ENCODE peak calls at places on chromosomes 13 and 19, in eight cellular contexts. One of them, this sample, is unnamed.

GRCh38 chr19:42487798-42488178 is 40.5 kb downstream of the CEACAM1 start:
- DNase-seq in tibial nerve: no peak
- DNase-seq in fibroblast of lung: no peak
- DNase-seq in NB4: no peak
- DNase-seq in adrenal gland: no peak
- DNase-seq in cardiac muscle cell: no peak
- DNase-seq in AG09309: no peak
- DNase-seq in epithelial cell of esophagus: no peak
- DNase-seq in this sample: no peak

GRCh38 chr19:51098366-51099069 is 9.7 kb downstream of the CTU1 start:
- DNase-seq in tibial nerve: no peak
- DNase-seq in fibroblast of lung: peak
- DNase-seq in NB4: no peak
- DNase-seq in adrenal gland: no peak
- DNase-seq in cardiac muscle cell: peak
- DNase-seq in AG09309: no peak
- DNase-seq in epithelial cell of esophagus: no peak
- DNase-seq in this sample: no peak

GRCh38 chr19:33226550-33227241 is 1.0 kb upstream of the SLC7A10 start:
- DNase-seq in tibial nerve: no peak
- DNase-seq in fibroblast of lung: peak
- DNase-seq in NB4: no peak
- DNase-seq in adrenal gland: no peak
- DNase-seq in cardiac muscle cell: no peak
- DNase-seq in AG09309: no peak
- DNase-seq in epithelial cell of esophagus: no peak
- DNase-seq in this sample: no peak

GRCh38 chr13:49838989-49839388 is 46.5 kb upstream of the KPNA3 start:
- DNase-seq in tibial nerve: no peak
- DNase-seq in fibroblast of lung: no peak
- DNase-seq in NB4: no peak
- DNase-seq in adrenal gland: no peak
- DNase-seq in cardiac muscle cell: no peak
- DNase-seq in AG09309: no peak
- DNase-seq in epithelial cell of esophagus: peak
- DNase-seq in this sample: no peak

GRCh38 chr13:35840991-35841604 is 290.1 kb downstream of the DCLK1 start:
- DNase-seq in tibial nerve: peak
- DNase-seq in fibroblast of lung: peak
- DNase-seq in NB4: no peak
- DNase-seq in adrenal gland: no peak
- DNase-seq in cardiac muscle cell: no peak
- DNase-seq in AG09309: no peak
- DNase-seq in epithelial cell of esophagus: no peak
- DNase-seq in this sample: peak

GRCh38 chr19:17339088-17339741 is 1.9 kb downstream of the GTPBP3 start:
- DNase-seq in tibial nerve: no peak
- DNase-seq in fibroblast of lung: no peak
- DNase-seq in NB4: no peak
- DNase-seq in adrenal gland: no peak
- DNase-seq in cardiac muscle cell: no peak
- DNase-seq in AG09309: no peak
- DNase-seq in epithelial cell of esophagus: peak
- DNase-seq in this sample: no peak

GRCh38 chr13:95698047-95698749 is 21.3 kb downstream of the DNAJC3 start:
- DNase-seq in tibial nerve: no peak
- DNase-seq in fibroblast of lung: no peak
- DNase-seq in NB4: no peak
- DNase-seq in adrenal gland: no peak
- DNase-seq in cardiac muscle cell: no peak
- DNase-seq in AG09309: no peak
- DNase-seq in epithelial cell of esophagus: peak
- DNase-seq in this sample: no peak

GRCh38 chr13:106536244-106537034 is 977 bp upstream of the EFNB2 start:
- DNase-seq in tibial nerve: peak
- DNase-seq in fibroblast of lung: peak
- DNase-seq in NB4: peak
- DNase-seq in adrenal gland: peak
- DNase-seq in cardiac muscle cell: peak
- DNase-seq in AG09309: no peak
- DNase-seq in epithelial cell of esophagus: peak
- DNase-seq in this sample: peak

GRCh38 chr19:18769989-18770528 is 21.0 kb downstream of the COMP start:
- DNase-seq in tibial nerve: no peak
- DNase-seq in fibroblast of lung: no peak
- DNase-seq in NB4: no peak
- DNase-seq in adrenal gland: no peak
- DNase-seq in cardiac muscle cell: no peak
- DNase-seq in AG09309: no peak
- DNase-seq in epithelial cell of esophagus: no peak
- DNase-seq in this sample: no peak

GRCh38 chr19:47210689-47211316 is 20.2 kb downstream of the BBC3 start:
- DNase-seq in tibial nerve: peak
- DNase-seq in fibroblast of lung: peak
- DNase-seq in NB4: peak
- DNase-seq in adrenal gland: peak
- DNase-seq in cardiac muscle cell: peak
- DNase-seq in AG09309: no peak
- DNase-seq in epithelial cell of esophagus: peak
- DNase-seq in this sample: peak

GRCh38 chr13:25207291-25207690 is 35.2 kb upstream of the AMER2 start:
- DNase-seq in tibial nerve: no peak
- DNase-seq in fibroblast of lung: no peak
- DNase-seq in NB4: no peak
- DNase-seq in adrenal gland: no peak
- DNase-seq in cardiac muscle cell: no peak
- DNase-seq in AG09309: no peak
- DNase-seq in epithelial cell of esophagus: no peak
- DNase-seq in this sample: no peak

GRCh38 chr19:42176990-42177685 is 40.3 kb downstream of the DEDD2 start:
- DNase-seq in tibial nerve: peak
- DNase-seq in fibroblast of lung: peak
- DNase-seq in NB4: peak
- DNase-seq in adrenal gland: peak
- DNase-seq in cardiac muscle cell: peak
- DNase-seq in AG09309: no peak
- DNase-seq in epithelial cell of esophagus: peak
- DNase-seq in this sample: peak

GRCh38 chr19:31478241-31478640 is 129.0 kb upstream of the TSHZ3 start:
- DNase-seq in tibial nerve: no peak
- DNase-seq in fibroblast of lung: no peak
- DNase-seq in NB4: no peak
- DNase-seq in adrenal gland: no peak
- DNase-seq in cardiac muscle cell: no peak
- DNase-seq in AG09309: no peak
- DNase-seq in epithelial cell of esophagus: no peak
- DNase-seq in this sample: no peak

GRCh38 chr13:76885203-76886004 is 801 bp downstream of the KCTD12 start:
- DNase-seq in tibial nerve: peak
- DNase-seq in fibroblast of lung: peak
- DNase-seq in NB4: peak
- DNase-seq in adrenal gland: peak
- DNase-seq in cardiac muscle cell: peak
- DNase-seq in AG09309: no peak
- DNase-seq in epithelial cell of esophagus: peak
- DNase-seq in this sample: peak

GRCh38 chr13:66216723-66217122 is 1013.4 kb downstream of the PCDH9 start:
- DNase-seq in tibial nerve: no peak
- DNase-seq in fibroblast of lung: no peak
- DNase-seq in NB4: peak
- DNase-seq in adrenal gland: no peak
- DNase-seq in cardiac muscle cell: no peak
- DNase-seq in AG09309: no peak
- DNase-seq in epithelial cell of esophagus: no peak
- DNase-seq in this sample: no peak

GRCh38 chr13:43640476-43640875 is 146.3 kb downstream of the ENOX1 start:
- DNase-seq in tibial nerve: no peak
- DNase-seq in fibroblast of lung: no peak
- DNase-seq in NB4: no peak
- DNase-seq in adrenal gland: no peak
- DNase-seq in cardiac muscle cell: no peak
- DNase-seq in AG09309: no peak
- DNase-seq in epithelial cell of esophagus: no peak
- DNase-seq in this sample: no peak

GRCh38 chr19:17482877-17483604 is 12.7 kb downstream of the SLC27A1 start:
- DNase-seq in tibial nerve: no peak
- DNase-seq in fibroblast of lung: no peak
- DNase-seq in NB4: no peak
- DNase-seq in adrenal gland: no peak
- DNase-seq in cardiac muscle cell: no peak
- DNase-seq in AG09309: no peak
- DNase-seq in epithelial cell of esophagus: no peak
- DNase-seq in this sample: no peak

GRCh38 chr19:9785367-9786331 is 17.1 kb upstream of the ZNF846 start:
- DNase-seq in tibial nerve: peak
- DNase-seq in fibroblast of lung: peak
- DNase-seq in NB4: peak
- DNase-seq in adrenal gland: peak
- DNase-seq in cardiac muscle cell: peak
- DNase-seq in AG09309: peak
- DNase-seq in epithelial cell of esophagus: peak
- DNase-seq in this sample: peak

GRCh38 chr13:26619321-26619720 is 61.8 kb downstream of the WASF3 start:
- DNase-seq in tibial nerve: no peak
- DNase-seq in fibroblast of lung: peak
- DNase-seq in NB4: no peak
- DNase-seq in adrenal gland: no peak
- DNase-seq in cardiac muscle cell: no peak
- DNase-seq in AG09309: peak
- DNase-seq in epithelial cell of esophagus: peak
- DNase-seq in this sample: peak

GRCh38 chr13:26616126-26616525 is 58.6 kb downstream of the WASF3 start:
- DNase-seq in tibial nerve: no peak
- DNase-seq in fibroblast of lung: peak
- DNase-seq in NB4: no peak
- DNase-seq in adrenal gland: no peak
- DNase-seq in cardiac muscle cell: no peak
- DNase-seq in AG09309: peak
- DNase-seq in epithelial cell of esophagus: peak
- DNase-seq in this sample: peak

GRCh38 chr13:26618726-26619125 is 61.2 kb downstream of the WASF3 start:
- DNase-seq in tibial nerve: no peak
- DNase-seq in fibroblast of lung: peak
- DNase-seq in NB4: no peak
- DNase-seq in adrenal gland: no peak
- DNase-seq in cardiac muscle cell: no peak
- DNase-seq in AG09309: no peak
- DNase-seq in epithelial cell of esophagus: no peak
- DNase-seq in this sample: peak

GRCh38 chr13:26614721-26615120 is 57.2 kb downstream of the WASF3 start:
- DNase-seq in tibial nerve: no peak
- DNase-seq in fibroblast of lung: no peak
- DNase-seq in NB4: no peak
- DNase-seq in adrenal gland: no peak
- DNase-seq in cardiac muscle cell: no peak
- DNase-seq in AG09309: no peak
- DNase-seq in epithelial cell of esophagus: no peak
- DNase-seq in this sample: no peak
- TF ChIP-seq CTCF in tibial nerve: no peak
- TF ChIP-seq CTCF in fibroblast of lung: no peak
- TF ChIP-seq CTCF in NB4: no peak
- TF ChIP-seq CTCF in adrenal gland: no peak
- TF ChIP-seq CTCF in cardiac muscle cell: no peak
- TF ChIP-seq CTCF in AG09309: no peak
- TF ChIP-seq CTCF in epithelial cell of esophagus: no peak
- TF ChIP-seq CTCF in this sample: no peak

DNA sequence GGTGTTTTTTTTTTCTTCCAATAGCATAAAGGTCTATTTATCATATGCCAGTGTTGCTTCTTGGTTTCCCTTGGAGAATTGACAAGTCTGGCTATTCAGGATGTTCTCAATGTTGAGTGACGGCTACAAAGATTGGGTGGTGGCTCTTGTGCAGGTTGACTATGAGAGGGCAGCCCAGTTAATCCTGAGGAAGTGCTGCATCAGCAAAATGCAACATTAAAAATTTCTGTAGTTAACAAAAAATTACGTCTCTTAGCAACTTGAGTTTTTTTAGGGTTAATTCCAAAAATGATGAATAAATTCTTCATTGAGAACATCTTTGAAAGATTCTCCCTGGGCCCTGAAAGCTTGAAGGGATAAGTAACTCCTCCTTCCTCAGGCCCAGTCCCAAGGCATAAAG is 147.1 kb downstream of the B3GLCT start:
- DNase-seq in tibial nerve: no peak
- DNase-seq in fibroblast of lung: no peak
- DNase-seq in NB4: no peak
- DNase-seq in adrenal gland: no peak
- DNase-seq in cardiac muscle cell: no peak
- DNase-seq in AG09309: no peak
- DNase-seq in epithelial cell of esophagus: no peak
- DNase-seq in this sample: no peak
- H3K4me3 ChIP-seq in tibial nerve: no peak
- H3K4me3 ChIP-seq in fibroblast of lung: no peak
- H3K4me3 ChIP-seq in NB4: no peak
- H3K4me3 ChIP-seq in adrenal gland: no peak
- H3K4me3 ChIP-seq in cardiac muscle cell: no peak
- H3K4me3 ChIP-seq in AG09309: no peak
- H3K4me3 ChIP-seq in epithelial cell of esophagus: no peak
- H3K4me3 ChIP-seq in this sample: no peak

GRCh38 chr19:45498411-45499195 is at the start of gene PPM1N:
- DNase-seq in tibial nerve: no peak
- DNase-seq in fibroblast of lung: no peak
- DNase-seq in NB4: peak
- DNase-seq in adrenal gland: no peak
- DNase-seq in cardiac muscle cell: peak
- DNase-seq in AG09309: no peak
- DNase-seq in epithelial cell of esophagus: no peak
- DNase-seq in this sample: peak
- TF ChIP-seq CTCF in tibial nerve: peak
- TF ChIP-seq CTCF in fibroblast of lung: no peak
- TF ChIP-seq CTCF in NB4: no peak
- TF ChIP-seq CTCF in adrenal gland: no peak
- TF ChIP-seq CTCF in cardiac muscle cell: peak
- TF ChIP-seq CTCF in AG09309: no peak
- TF ChIP-seq CTCF in epithelial cell of esophagus: no peak
- TF ChIP-seq CTCF in this sample: no peak

GRCh38 chr19:53394974-53395839 is at the start of gene ZNF765:
- DNase-seq in tibial nerve: peak
- DNase-seq in fibroblast of lung: peak
- DNase-seq in NB4: peak
- DNase-seq in adrenal gland: peak
- DNase-seq in cardiac muscle cell: peak
- DNase-seq in AG09309: peak
- DNase-seq in epithelial cell of esophagus: peak
- DNase-seq in this sample: peak

GRCh38 chr19:53394522-53394973 is 401 bp upstream of the ZNF765 start:
- DNase-seq in tibial nerve: no peak
- DNase-seq in fibroblast of lung: peak
- DNase-seq in NB4: peak
- DNase-seq in adrenal gland: peak
- DNase-seq in cardiac muscle cell: peak
- DNase-seq in AG09309: no peak
- DNase-seq in epithelial cell of esophagus: no peak
- DNase-seq in this sample: peak

GRCh38 chr19:53388168-53388567 is 6.8 kb upstream of the ZNF765 start:
- DNase-seq in tibial nerve: no peak
- DNase-seq in fibroblast of lung: peak
- DNase-seq in NB4: no peak
- DNase-seq in adrenal gland: no peak
- DNase-seq in cardiac muscle cell: no peak
- DNase-seq in AG09309: no peak
- DNase-seq in epithelial cell of esophagus: no peak
- DNase-seq in this sample: no peak

GRCh38 chr19:53388904-53389303 is 6.0 kb upstream of the ZNF765 start:
- DNase-seq in tibial nerve: no peak
- DNase-seq in fibroblast of lung: no peak
- DNase-seq in NB4: no peak
- DNase-seq in adrenal gland: no peak
- DNase-seq in cardiac muscle cell: no peak
- DNase-seq in AG09309: no peak
- DNase-seq in epithelial cell of esophagus: peak
- DNase-seq in this sample: no peak

GRCh38 chr19:53389591-53390377 is 5.2 kb upstream of the ZNF765 start:
- DNase-seq in tibial nerve: no peak
- DNase-seq in fibroblast of lung: no peak
- DNase-seq in NB4: no peak
- DNase-seq in adrenal gland: no peak
- DNase-seq in cardiac muscle cell: no peak
- DNase-seq in AG09309: no peak
- DNase-seq in epithelial cell of esophagus: no peak
- DNase-seq in this sample: no peak
- H3K4me3 ChIP-seq in tibial nerve: no peak
- H3K4me3 ChIP-seq in fibroblast of lung: no peak
- H3K4me3 ChIP-seq in NB4: no peak
- H3K4me3 ChIP-seq in adrenal gland: no peak
- H3K4me3 ChIP-seq in cardiac muscle cell: no peak
- H3K4me3 ChIP-seq in AG09309: no peak
- H3K4me3 ChIP-seq in epithelial cell of esophagus: no peak
- H3K4me3 ChIP-seq in this sample: no peak